ENCODE peak calls at places on chromosomes 3 and 15, in five cellular contexts. One of them, this sample, is unnamed.
A peak's percentile ranks its signal among the peaks of the same experiment; 100 is the strongest.

GRCh38 chr15:75456710-75457109 is 5.2 kb upstream of the SIN3A start:
- DNase-seq in GM06990: no peak
- DNase-seq in mesendoderm: peak; percentile 52
- DNase-seq in WERI-Rb-1: no peak
- DNase-seq in sigmoid colon: no peak
- DNase-seq in this sample: no peak

GRCh38 chr15:67520276-67520975 is 505 bp upstream of the C15orf61 start:
- DNase-seq in WERI-Rb-1: no peak
- DNase-seq in GM06990: no peak
- DNase-seq in sigmoid colon: no peak
- DNase-seq in mesendoderm: no peak
- DNase-seq in this sample: no peak

GRCh38 chr15:63146684-63147083 is 10.6 kb downstream of the RPS27L start:
- DNase-seq in WERI-Rb-1: no peak
- DNase-seq in sigmoid colon: no peak
- DNase-seq in mesendoderm: peak; percentile 11
- DNase-seq in GM06990: no peak
- DNase-seq in this sample: no peak

GRCh38 chr3:196194542-196194915 is 16.7 kb downstream of the ZDHHC19 start:
- DNase-seq in GM06990: no peak
- DNase-seq in sigmoid colon: no peak
- DNase-seq in WERI-Rb-1: no peak
- DNase-seq in mesendoderm: no peak
- DNase-seq in this sample: no peak

GRCh38 chr3:9098716-9099675 is 135.7 kb upstream of the RAD18 start:
- DNase-seq in mesendoderm: no peak
- DNase-seq in GM06990: no peak
- DNase-seq in WERI-Rb-1: no peak
- DNase-seq in sigmoid colon: no peak
- DNase-seq in this sample: peak; percentile 50

GRCh38 chr15:100060276-100060926 is 281.4 kb downstream of the ADAMTS17 start:
- DNase-seq in WERI-Rb-1: no peak
- DNase-seq in sigmoid colon: no peak
- DNase-seq in GM06990: no peak
- DNase-seq in mesendoderm: no peak
- DNase-seq in this sample: peak; percentile 68

GRCh38 chr3:52211268-52211891 is 13.4 kb downstream of the ALAS1 start:
- DNase-seq in mesendoderm: no peak
- DNase-seq in sigmoid colon: no peak
- DNase-seq in WERI-Rb-1: no peak
- DNase-seq in GM06990: no peak
- DNase-seq in this sample: no peak

GRCh38 chr15:39344662-39345141 is 236.2 kb upstream of the THBS1 start:
- DNase-seq in WERI-Rb-1: no peak
- DNase-seq in GM06990: no peak
- DNase-seq in sigmoid colon: no peak
- DNase-seq in mesendoderm: no peak
- DNase-seq in this sample: no peak

GRCh38 chr15:66389859-66390382 is 3.2 kb downstream of the MAP2K1 start:
- DNase-seq in WERI-Rb-1: no peak
- DNase-seq in sigmoid colon: no peak
- DNase-seq in GM06990: peak; percentile 65
- DNase-seq in mesendoderm: no peak
- DNase-seq in this sample: no peak

GRCh38 chr15:71743861-71744382 is 66.4 kb upstream of the NR2E3 start:
- DNase-seq in GM06990: no peak
- DNase-seq in sigmoid colon: no peak
- DNase-seq in WERI-Rb-1: peak; percentile 64
- DNase-seq in mesendoderm: peak; percentile 44
- DNase-seq in this sample: peak; percentile 35

GRCh38 chr15:48642795-48643194 is 2.7 kb downstream of the FBN1 start:
- DNase-seq in mesendoderm: no peak
- DNase-seq in GM06990: no peak
- DNase-seq in sigmoid colon: no peak
- DNase-seq in WERI-Rb-1: no peak
- DNase-seq in this sample: no peak

DNA sequence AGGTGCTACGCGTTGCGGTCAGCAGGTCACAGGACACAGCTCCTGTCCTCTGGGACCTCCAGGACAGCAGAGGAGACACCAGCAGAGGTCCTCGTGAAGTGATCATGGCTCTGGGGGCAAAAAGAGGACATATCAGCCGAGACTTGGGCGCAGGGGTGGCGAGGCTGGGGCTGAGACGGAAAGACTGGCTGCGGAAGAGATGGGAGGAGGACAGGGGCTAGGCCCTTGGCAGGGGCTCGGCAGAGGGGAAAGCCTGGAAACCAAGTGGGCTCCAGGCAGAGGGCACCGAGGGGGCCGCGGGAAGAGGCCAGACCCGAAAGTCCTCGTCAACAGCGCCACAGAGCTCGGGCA is 4.9 kb upstream of the CFAP100 start:
- DNase-seq in sigmoid colon: peak; percentile 62
- DNase-seq in WERI-Rb-1: no peak
- DNase-seq in mesendoderm: no peak
- DNase-seq in GM06990: no peak
- DNase-seq in this sample: no peak
- H3K27me3 ChIP-seq in sigmoid colon: no peaks in the 10 kb centered on the region
- H3K27me3 ChIP-seq in WERI-Rb-1: no peaks in the 10 kb centered on the region
- H3K27me3 ChIP-seq in mesendoderm: no peaks in the 10 kb centered on the region
- H3K27me3 ChIP-seq in GM06990: no peaks in the 10 kb centered on the region
- H3K27me3 ChIP-seq in this sample: peaks cover 3% of the 10 kb centered on the region

DNA sequence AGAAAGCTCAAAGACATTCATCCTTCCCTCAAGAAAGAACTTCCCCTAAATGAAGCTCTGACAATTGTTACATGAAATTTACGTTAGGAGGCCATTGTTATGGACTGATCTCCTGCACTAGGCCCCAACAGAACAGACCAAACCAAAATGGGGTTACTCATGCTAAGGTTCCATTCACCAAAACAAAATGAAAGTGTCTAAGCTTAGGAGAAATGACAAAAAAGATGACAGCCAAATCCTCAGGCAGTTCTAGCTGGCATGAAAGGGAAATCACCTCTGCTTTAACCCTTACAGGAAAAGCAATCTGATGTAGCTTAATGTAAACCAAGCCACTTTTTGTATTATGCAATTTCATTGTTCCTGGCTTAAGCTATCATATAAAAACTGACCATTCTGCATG is 271.2 kb downstream of the MAGI1 start:
- DNase-seq in WERI-Rb-1: no peak
- DNase-seq in sigmoid colon: no peak
- DNase-seq in mesendoderm: no peak
- DNase-seq in GM06990: no peak
- DNase-seq in this sample: no peak
- H3K4me3 ChIP-seq in WERI-Rb-1: no peak overlapping the region
- H3K4me3 ChIP-seq in sigmoid colon: no peak overlapping the region
- H3K4me3 ChIP-seq in mesendoderm: no peak overlapping the region
- H3K4me3 ChIP-seq in GM06990: no peak overlapping the region
- H3K4me3 ChIP-seq in this sample: no peak overlapping the region

GRCh38 chr3:184171562-184171961 is 3.1 kb upstream of the AP2M1 start:
- DNase-seq in WERI-Rb-1: no peak
- DNase-seq in GM06990: peak; percentile 48
- DNase-seq in sigmoid colon: no peak
- DNase-seq in mesendoderm: peak; percentile 77
- DNase-seq in this sample: no peak
- H3K36me3 ChIP-seq in WERI-Rb-1: peaks cover 64% of the 10 kb centered on the region
- H3K36me3 ChIP-seq in GM06990: peaks cover 19% of the 10 kb centered on the region
- H3K36me3 ChIP-seq in sigmoid colon: peaks cover 39% of the 10 kb centered on the region
- H3K36me3 ChIP-seq in mesendoderm: peaks cover 7% of the 10 kb centered on the region
- H3K36me3 ChIP-seq in this sample: peaks cover 65% of the 10 kb centered on the region

GRCh38 chr15:77811270-77811669 is 178.6 kb upstream of the LINGO1 start:
- DNase-seq in GM06990: no peak
- DNase-seq in mesendoderm: no peak
- DNase-seq in WERI-Rb-1: no peak
- DNase-seq in sigmoid colon: no peak
- DNase-seq in this sample: no peak
- H3K27me3 ChIP-seq in GM06990: peaks cover 2% of the 10 kb centered on the region
- H3K27me3 ChIP-seq in mesendoderm: no peaks in the 10 kb centered on the region
- H3K27me3 ChIP-seq in WERI-Rb-1: no peaks in the 10 kb centered on the region
- H3K27me3 ChIP-seq in sigmoid colon: no peaks in the 10 kb centered on the region
- H3K27me3 ChIP-seq in this sample: no peaks in the 10 kb centered on the region

GRCh38 chr3:42432485-42432884 is 22.1 kb upstream of the LYZL4 start:
- DNase-seq in WERI-Rb-1: no peak
- DNase-seq in GM06990: no peak
- DNase-seq in sigmoid colon: no peak
- DNase-seq in mesendoderm: no peak
- DNase-seq in this sample: no peak
- H3K4me3 ChIP-seq in WERI-Rb-1: no peak overlapping the region
- H3K4me3 ChIP-seq in GM06990: no peak overlapping the region
- H3K4me3 ChIP-seq in sigmoid colon: no peak overlapping the region
- H3K4me3 ChIP-seq in mesendoderm: no peak overlapping the region
- H3K4me3 ChIP-seq in this sample: no peak overlapping the region

DNA sequence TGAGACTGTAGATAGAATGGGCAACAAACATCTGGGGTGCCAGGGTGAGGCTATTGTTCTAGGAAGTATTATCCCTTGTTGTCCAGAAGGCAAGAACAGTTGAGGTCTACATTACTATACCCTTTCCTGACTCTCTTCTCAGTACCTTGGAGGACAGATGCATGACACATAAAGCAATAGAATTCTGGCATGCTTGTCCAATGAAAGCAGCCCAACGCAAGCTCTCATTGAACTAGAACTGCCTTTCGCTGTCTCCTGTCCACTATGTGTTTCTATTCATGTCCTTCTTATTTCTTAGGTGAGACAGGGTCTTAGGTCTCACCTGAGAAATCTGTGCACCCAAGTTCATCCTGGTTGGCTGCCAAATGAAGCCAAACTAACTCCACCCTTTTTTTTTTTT is 68.6 kb downstream of the TGFBR2 start:
- DNase-seq in GM06990: no peak
- DNase-seq in sigmoid colon: no peak
- DNase-seq in mesendoderm: no peak
- DNase-seq in WERI-Rb-1: no peak
- DNase-seq in this sample: no peak
- H3K36me3 ChIP-seq in GM06990: no peaks in the 10 kb centered on the region
- H3K36me3 ChIP-seq in sigmoid colon: peaks cover 34% of the 10 kb centered on the region
- H3K36me3 ChIP-seq in mesendoderm: peaks cover 11% of the 10 kb centered on the region
- H3K36me3 ChIP-seq in WERI-Rb-1: no peaks in the 10 kb centered on the region
- H3K36me3 ChIP-seq in this sample: peaks cover 3% of the 10 kb centered on the region

DNA sequence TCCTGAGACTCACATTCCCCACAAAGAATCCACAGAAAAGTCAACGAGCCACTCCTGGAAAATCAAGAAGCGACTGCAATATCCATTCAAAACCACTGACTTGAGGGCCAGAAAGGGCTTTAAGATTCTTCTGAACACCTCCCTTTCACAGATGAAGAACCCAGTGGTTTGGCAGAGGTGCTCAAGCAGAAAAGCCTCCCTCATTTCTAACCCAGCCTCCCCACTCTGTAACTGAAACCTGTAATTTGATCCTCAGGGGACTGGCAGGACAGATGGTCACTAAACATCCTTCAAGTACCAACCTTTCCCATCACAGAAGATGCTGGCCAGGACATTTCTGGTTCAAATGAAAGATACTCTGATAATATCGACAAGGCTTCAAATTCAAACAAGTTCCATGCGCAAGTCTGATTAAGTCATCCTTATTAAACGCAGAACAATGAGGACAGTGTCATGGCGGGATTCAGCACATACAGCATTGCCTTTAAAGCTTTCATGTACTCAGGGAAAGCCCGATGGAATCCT is 5.5 kb downstream of the SEMA5B start:
- DNase-seq in WERI-Rb-1: peak; percentile 56
- DNase-seq in mesendoderm: no peak
- DNase-seq in GM06990: no peak
- DNase-seq in sigmoid colon: no peak
- DNase-seq in this sample: no peak
- H3K27me3 ChIP-seq in WERI-Rb-1: no peaks in the 10 kb centered on the region
- H3K27me3 ChIP-seq in mesendoderm: peaks cover 3% of the 10 kb centered on the region
- H3K27me3 ChIP-seq in GM06990: peaks cover 5% of the 10 kb centered on the region
- H3K27me3 ChIP-seq in sigmoid colon: peaks cover 12% of the 10 kb centered on the region
- H3K27me3 ChIP-seq in this sample: peaks cover 82% of the 10 kb centered on the region

DNA sequence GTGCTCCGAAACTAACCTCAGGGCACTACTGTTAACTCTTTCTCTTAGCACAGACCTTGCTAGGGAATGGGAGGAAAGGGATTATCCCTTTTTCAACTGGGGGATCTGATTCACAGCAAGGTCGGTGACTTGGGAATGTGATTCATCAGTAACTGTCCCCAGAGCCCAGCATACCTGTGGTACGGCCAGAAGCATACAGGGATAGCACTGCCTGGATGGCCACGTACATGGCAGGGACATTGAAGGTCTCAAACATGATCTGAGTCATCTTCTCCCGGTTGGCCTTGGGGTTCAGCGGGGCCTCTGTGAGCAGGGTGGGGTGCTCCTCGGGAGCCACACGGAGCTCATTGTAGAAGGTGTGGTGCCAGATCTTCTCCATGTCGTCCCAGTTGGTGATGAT is 2.3 kb downstream of the ACTC1 start:
- DNase-seq in WERI-Rb-1: no peak
- DNase-seq in mesendoderm: no peak
- DNase-seq in sigmoid colon: no peak
- DNase-seq in GM06990: no peak
- DNase-seq in this sample: no peak
- H3K4me3 ChIP-seq in WERI-Rb-1: no peak overlapping the region
- H3K4me3 ChIP-seq in mesendoderm: no peak overlapping the region
- H3K4me3 ChIP-seq in sigmoid colon: no peak overlapping the region
- H3K4me3 ChIP-seq in GM06990: no peak overlapping the region
- H3K4me3 ChIP-seq in this sample: no peak overlapping the region

This sample was measured in MG63.